ENCODE peak calls at places on chromosomes 5 and 9, in five cellular contexts. One of them, this sample, is unnamed.

GRCh38 chr9:4833781-4834560 is 41.2 kb downstream of the RCL1 start:
- DNase-seq in psoas muscle: no peak
- DNase-seq in CD8-positive, alpha-beta T cell: no peak
- DNase-seq in GM13977: no peak
- DNase-seq in mammary epithelial cell: no peak
- DNase-seq in this sample: no peak

GRCh38 chr9:90107021-90107771 is 502.4 kb downstream of the GADD45G start:
- DNase-seq in psoas muscle: peak; percentile 59
- DNase-seq in CD8-positive, alpha-beta T cell: no peak
- DNase-seq in GM13977: no peak
- DNase-seq in mammary epithelial cell: peak; percentile 52
- DNase-seq in this sample: no peak

GRCh38 chr9:109487247-109487646 is 10.9 kb downstream of the PTPN3 start:
- DNase-seq in psoas muscle: no peak
- DNase-seq in CD8-positive, alpha-beta T cell: no peak
- DNase-seq in GM13977: no peak
- DNase-seq in mammary epithelial cell: no peak
- DNase-seq in this sample: no peak

GRCh38 chr5:10452768-10453331 is 11.2 kb downstream of the ROPN1L start:
- DNase-seq in psoas muscle: no peak
- DNase-seq in CD8-positive, alpha-beta T cell: no peak
- DNase-seq in GM13977: peak; percentile 83
- DNase-seq in mammary epithelial cell: peak; percentile 64
- DNase-seq in this sample: peak; percentile 26

GRCh38 chr5:5983261-5983660 is 395.1 kb downstream of the MED10 start:
- DNase-seq in psoas muscle: no peak
- DNase-seq in CD8-positive, alpha-beta T cell: no peak
- DNase-seq in GM13977: no peak
- DNase-seq in mammary epithelial cell: no peak
- DNase-seq in this sample: no peak

GRCh38 chr9:15485836-15486678 is 24.7 kb downstream of the PSIP1 start:
- DNase-seq in psoas muscle: no peak
- DNase-seq in CD8-positive, alpha-beta T cell: no peak
- DNase-seq in GM13977: no peak
- DNase-seq in mammary epithelial cell: peak; percentile 6
- DNase-seq in this sample: no peak

GRCh38 chr5:172418847-172419810 is 35.2 kb downstream of the SH3PXD2B start:
- DNase-seq in psoas muscle: peak; percentile 63
- DNase-seq in CD8-positive, alpha-beta T cell: no peak
- DNase-seq in GM13977: no peak
- DNase-seq in mammary epithelial cell: peak; percentile 40
- DNase-seq in this sample: no peak

GRCh38 chr9:38226491-38226951 is 157.5 kb upstream of the SHB start:
- DNase-seq in psoas muscle: no peak
- DNase-seq in CD8-positive, alpha-beta T cell: no peak
- DNase-seq in GM13977: no peak
- DNase-seq in mammary epithelial cell: no peak
- DNase-seq in this sample: no peak

GRCh38 chr5:128081111-128081865 is 2.3 kb upstream of the SLC12A2 start:
- DNase-seq in psoas muscle: no peak
- DNase-seq in CD8-positive, alpha-beta T cell: no peak
- DNase-seq in GM13977: no peak
- DNase-seq in mammary epithelial cell: no peak
- DNase-seq in this sample: no peak

GRCh38 chr5:35815089-35815936 is 41.4 kb upstream of the IL7R start:
- DNase-seq in psoas muscle: no peak
- DNase-seq in CD8-positive, alpha-beta T cell: no peak
- DNase-seq in GM13977: no peak
- DNase-seq in mammary epithelial cell: no peak
- DNase-seq in this sample: peak; percentile 40

DNA sequence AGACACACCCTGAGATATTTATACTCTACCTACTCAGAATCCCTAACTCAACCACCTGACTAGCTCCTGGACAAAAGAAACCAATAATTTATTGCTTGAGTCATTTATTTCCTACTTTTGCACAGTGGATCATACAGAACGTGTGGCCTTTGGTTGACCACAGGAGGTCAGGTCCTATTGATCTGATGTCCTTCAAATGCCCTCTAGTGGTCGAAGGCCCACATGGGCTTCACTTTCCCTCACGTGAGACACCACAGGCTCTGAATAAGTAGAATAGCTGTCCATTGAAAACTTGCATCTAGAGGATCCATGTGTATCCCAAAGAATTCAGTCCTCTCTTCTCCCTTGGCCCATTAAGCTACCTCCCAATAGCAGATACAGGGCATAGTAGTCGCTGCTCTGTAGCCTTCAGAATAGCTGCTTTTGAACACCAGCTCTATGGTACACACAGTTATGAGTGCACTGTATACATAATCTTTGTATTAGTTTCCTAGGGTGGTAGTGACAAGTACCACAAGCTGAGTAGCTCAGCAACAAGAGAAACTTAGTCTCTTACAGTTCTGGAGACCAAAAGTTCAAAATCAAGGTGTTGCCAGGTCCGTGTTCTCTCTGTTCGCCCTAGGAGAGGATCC is 177.6 kb upstream of the SMARCA2 start:
- DNase-seq in psoas muscle: no peak
- DNase-seq in CD8-positive, alpha-beta T cell: no peak
- DNase-seq in GM13977: peak; percentile 52
- DNase-seq in mammary epithelial cell: peak; percentile 6
- DNase-seq in this sample: peak; percentile 58
- TF ChIP-seq CTCF in psoas muscle: no peak
- TF ChIP-seq CTCF in CD8-positive, alpha-beta T cell: no peak
- TF ChIP-seq CTCF in GM13977: peak; percentile 76
- TF ChIP-seq CTCF in mammary epithelial cell: peak; percentile 21
- TF ChIP-seq CTCF in this sample: peak; percentile 54

DNA sequence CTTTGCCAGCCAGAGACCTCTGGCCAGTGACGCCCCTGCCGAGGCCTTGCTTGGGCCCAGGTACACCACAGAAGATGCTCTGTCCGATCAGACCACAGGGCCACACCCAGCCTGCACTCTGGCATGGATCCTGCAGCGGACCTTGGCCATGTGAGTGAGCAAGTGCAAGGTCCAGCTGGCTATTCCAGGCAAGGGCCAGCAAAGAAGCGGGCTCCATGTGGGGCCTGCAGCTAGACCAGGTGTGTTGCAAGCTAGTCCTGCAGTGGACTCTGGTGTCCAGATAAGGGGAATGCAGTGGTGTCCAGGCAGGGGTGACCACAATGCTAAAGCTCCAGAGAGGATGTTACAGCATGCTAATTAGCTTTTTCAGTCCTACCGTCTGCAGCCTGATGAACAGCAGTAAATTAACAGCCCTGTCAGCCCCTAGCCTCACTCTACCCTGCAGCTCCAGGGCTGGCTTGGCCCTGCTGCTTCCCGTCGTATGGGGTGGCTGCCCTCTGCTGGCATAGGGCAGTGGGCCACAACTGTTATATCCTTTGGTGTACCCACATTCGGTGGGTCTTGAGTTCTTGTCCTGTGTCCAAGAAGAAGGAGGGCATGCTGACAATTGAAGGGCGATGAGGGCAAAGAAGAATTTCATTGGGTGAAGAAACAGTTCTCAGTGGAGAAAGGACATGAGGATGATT is 284.5 kb upstream of the POU5F2 start:
- DNase-seq in psoas muscle: no peak
- DNase-seq in CD8-positive, alpha-beta T cell: no peak
- DNase-seq in GM13977: no peak
- DNase-seq in mammary epithelial cell: no peak
- DNase-seq in this sample: no peak
- TF ChIP-seq CTCF in psoas muscle: no peak
- TF ChIP-seq CTCF in CD8-positive, alpha-beta T cell: no peak
- TF ChIP-seq CTCF in GM13977: no peak
- TF ChIP-seq CTCF in mammary epithelial cell: no peak
- TF ChIP-seq CTCF in this sample: no peak

DNA sequence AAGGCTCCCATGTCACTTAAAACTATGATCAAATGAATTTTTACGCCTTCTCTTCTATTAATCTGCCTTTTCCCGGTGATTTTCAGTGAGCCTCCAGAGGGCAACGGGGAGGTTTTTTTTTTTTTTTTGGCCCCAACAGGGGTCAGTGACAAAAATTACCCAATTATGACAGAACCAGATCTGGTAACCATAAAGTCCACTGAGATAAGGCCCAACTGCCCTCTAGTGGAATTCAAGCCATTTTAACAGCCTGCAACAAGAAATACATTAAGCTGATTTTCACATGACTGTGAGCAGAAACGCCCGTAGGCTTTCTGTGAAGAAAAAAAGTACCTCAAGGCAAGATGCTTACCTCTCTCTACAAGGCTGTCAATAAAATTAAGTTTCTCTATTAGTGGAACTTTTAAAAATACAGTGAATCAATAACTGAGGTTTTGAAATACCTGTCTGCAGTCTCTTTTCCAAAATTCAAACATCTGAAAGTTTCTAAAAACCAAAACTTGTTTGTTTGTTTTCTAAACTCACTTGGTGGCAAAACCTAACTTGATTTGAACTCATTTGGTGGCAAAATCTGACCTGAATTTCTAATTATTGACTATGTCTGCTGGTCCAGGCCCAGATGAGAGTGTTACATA is 49.7 kb upstream of the FST start:
- DNase-seq in psoas muscle: no peak
- DNase-seq in CD8-positive, alpha-beta T cell: no peak
- DNase-seq in GM13977: no peak
- DNase-seq in mammary epithelial cell: peak; percentile 72
- DNase-seq in this sample: no peak
- TF ChIP-seq CTCF in psoas muscle: peak; percentile 15
- TF ChIP-seq CTCF in CD8-positive, alpha-beta T cell: no peak
- TF ChIP-seq CTCF in GM13977: peak; percentile 30
- TF ChIP-seq CTCF in mammary epithelial cell: peak; percentile 53
- TF ChIP-seq CTCF in this sample: peak; percentile 34

GRCh38 chr5:111826064-111826463 is 69.1 kb upstream of the NREP start:
- DNase-seq in psoas muscle: no peak
- DNase-seq in CD8-positive, alpha-beta T cell: no peak
- DNase-seq in GM13977: no peak
- DNase-seq in mammary epithelial cell: no peak
- DNase-seq in this sample: no peak

DNA sequence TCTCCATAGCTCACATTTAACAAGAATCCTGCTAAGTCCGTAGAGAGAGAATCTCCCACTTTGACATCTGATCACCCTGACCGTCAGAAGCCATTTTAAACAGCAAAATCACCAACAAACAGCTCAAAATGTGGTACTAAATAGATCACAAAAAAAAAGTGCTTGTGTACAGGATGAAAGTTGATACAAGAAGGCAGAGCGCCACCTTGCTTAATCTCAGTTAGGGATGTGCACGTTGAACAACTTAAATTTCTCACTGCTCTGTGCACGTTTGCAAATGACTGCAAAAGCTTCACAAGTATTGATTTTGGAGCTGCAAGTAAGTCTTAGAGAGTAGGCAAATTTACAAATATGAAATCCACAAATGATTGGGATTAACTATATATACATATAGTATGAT is 63.1 kb upstream of the NREP start:
- DNase-seq in psoas muscle: no peak
- DNase-seq in CD8-positive, alpha-beta T cell: no peak
- DNase-seq in GM13977: no peak
- DNase-seq in mammary epithelial cell: no peak
- DNase-seq in this sample: no peak
- TF ChIP-seq CTCF in psoas muscle: no peak
- TF ChIP-seq CTCF in CD8-positive, alpha-beta T cell: no peak
- TF ChIP-seq CTCF in GM13977: no peak
- TF ChIP-seq CTCF in mammary epithelial cell: no peak
- TF ChIP-seq CTCF in this sample: no peak

GRCh38 chr5:170426786-170427185 is 37.6 kb upstream of the KCNMB1 start:
- DNase-seq in psoas muscle: no peak
- DNase-seq in CD8-positive, alpha-beta T cell: no peak
- DNase-seq in GM13977: no peak
- DNase-seq in mammary epithelial cell: no peak
- DNase-seq in this sample: no peak

GRCh38 chr5:170427672-170428236 is 38.6 kb upstream of the KCNMB1 start:
- DNase-seq in psoas muscle: peak; percentile 29
- DNase-seq in CD8-positive, alpha-beta T cell: no peak
- DNase-seq in GM13977: no peak
- DNase-seq in mammary epithelial cell: no peak
- DNase-seq in this sample: no peak

GRCh38 chr5:170430871-170431437 is 41.8 kb upstream of the KCNMB1 start:
- DNase-seq in psoas muscle: no peak
- DNase-seq in CD8-positive, alpha-beta T cell: no peak
- DNase-seq in GM13977: no peak
- DNase-seq in mammary epithelial cell: no peak
- DNase-seq in this sample: no peak

GRCh38 chr5:170430256-170430655 is 41.1 kb upstream of the KCNMB1 start:
- DNase-seq in psoas muscle: no peak
- DNase-seq in CD8-positive, alpha-beta T cell: no peak
- DNase-seq in GM13977: no peak
- DNase-seq in mammary epithelial cell: no peak
- DNase-seq in this sample: no peak

GRCh38 chr5:170429014-170429413 is 39.8 kb upstream of the KCNMB1 start:
- DNase-seq in psoas muscle: no peak
- DNase-seq in CD8-positive, alpha-beta T cell: no peak
- DNase-seq in GM13977: no peak
- DNase-seq in mammary epithelial cell: no peak
- DNase-seq in this sample: no peak
- TF ChIP-seq CTCF in psoas muscle: no peak
- TF ChIP-seq CTCF in CD8-positive, alpha-beta T cell: no peak
- TF ChIP-seq CTCF in GM13977: no peak
- TF ChIP-seq CTCF in mammary epithelial cell: peak; percentile 17
- TF ChIP-seq CTCF in this sample: no peak

DNA sequence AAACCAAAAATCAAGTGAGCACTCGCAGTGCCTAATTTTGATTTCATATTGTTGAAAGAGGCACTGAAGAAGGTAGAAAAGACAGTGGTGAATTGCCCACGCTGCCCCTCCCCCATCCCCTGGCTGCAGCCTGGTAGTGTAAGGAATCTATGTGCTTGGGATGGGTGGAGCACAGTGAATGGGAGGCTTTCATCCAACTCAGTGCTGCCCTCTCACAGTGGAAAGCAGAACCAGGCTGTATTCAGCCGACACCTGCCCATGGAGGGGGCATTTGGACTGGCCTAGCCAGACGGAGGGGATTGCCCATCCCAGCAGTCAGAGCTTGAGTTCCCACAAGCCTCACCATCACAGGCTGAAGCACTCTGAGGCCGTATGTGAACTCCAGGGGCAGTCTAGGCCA is 800.4 kb upstream of the DMAC1 start:
- DNase-seq in psoas muscle: no peak
- DNase-seq in CD8-positive, alpha-beta T cell: no peak
- DNase-seq in GM13977: no peak
- DNase-seq in mammary epithelial cell: no peak
- DNase-seq in this sample: no peak
- TF ChIP-seq CTCF in psoas muscle: no peak
- TF ChIP-seq CTCF in CD8-positive, alpha-beta T cell: no peak
- TF ChIP-seq CTCF in GM13977: no peak
- TF ChIP-seq CTCF in mammary epithelial cell: no peak
- TF ChIP-seq CTCF in this sample: no peak

GRCh38 chr5:169300468-169301385 is at the start of gene SLIT3:
- DNase-seq in psoas muscle: peak; percentile 65
- DNase-seq in CD8-positive, alpha-beta T cell: no peak
- DNase-seq in GM13977: peak; percentile 40
- DNase-seq in mammary epithelial cell: peak; percentile 86
- DNase-seq in this sample: peak; percentile 54
- TF ChIP-seq CTCF in psoas muscle: no peak
- TF ChIP-seq CTCF in CD8-positive, alpha-beta T cell: no peak
- TF ChIP-seq CTCF in GM13977: no peak
- TF ChIP-seq CTCF in mammary epithelial cell: no peak
- TF ChIP-seq CTCF in this sample: no peak